ENCODE peak calls at places on chromosomes 6 and 20, in nine cellular contexts. One of them, this sample, is unnamed.

GRCh38 chr6:129929433-129929832 is 68.3 kb upstream of the TMEM244 start:
- DNase-seq in sciatic nerve: no peak
- DNase-seq in mucosa of descending colon: no peak
- DNase-seq in left cardiac atrium: no peak
- DNase-seq in activated gamma-delta T cell: no peak
- DNase-seq in activated T-cell treated with anti-CD3 and anti-CD28 coated beads for 1 hour: no peak
- DNase-seq in activated CD4-positive, alpha-beta T cell treated with anti-CD3 and anti-CD28 coated beads, Interleukin-2, amount 50 U/mL, for 1 hour: no peak
- DNase-seq in iPS DF 6.9: no peak
- DNase-seq in hippocampal formation: peak
- DNase-seq in this sample: no peak

GRCh38 chr6:136788069-136788902 is 4.0 kb downstream of the MAP3K5 start:
- DNase-seq in sciatic nerve: no peak
- DNase-seq in mucosa of descending colon: no peak
- DNase-seq in left cardiac atrium: no peak
- DNase-seq in activated gamma-delta T cell: no peak
- DNase-seq in activated T-cell treated with anti-CD3 and anti-CD28 coated beads for 1 hour: no peak
- DNase-seq in activated CD4-positive, alpha-beta T cell treated with anti-CD3 and anti-CD28 coated beads, Interleukin-2, amount 50 U/mL, for 1 hour: no peak
- DNase-seq in iPS DF 6.9: no peak
- DNase-seq in hippocampal formation: no peak
- DNase-seq in this sample: peak

GRCh38 chr20:23334111-23334510 is 16.5 kb upstream of the NXT1 start:
- DNase-seq in sciatic nerve: no peak
- DNase-seq in mucosa of descending colon: no peak
- DNase-seq in left cardiac atrium: no peak
- DNase-seq in activated gamma-delta T cell: no peak
- DNase-seq in activated T-cell treated with anti-CD3 and anti-CD28 coated beads for 1 hour: no peak
- DNase-seq in activated CD4-positive, alpha-beta T cell treated with anti-CD3 and anti-CD28 coated beads, Interleukin-2, amount 50 U/mL, for 1 hour: no peak
- DNase-seq in iPS DF 6.9: no peak
- DNase-seq in hippocampal formation: no peak
- DNase-seq in this sample: no peak

GRCh38 chr6:109052852-109053251 is 41.8 kb downstream of the SESN1 start:
- DNase-seq in sciatic nerve: no peak
- DNase-seq in mucosa of descending colon: no peak
- DNase-seq in left cardiac atrium: no peak
- DNase-seq in activated gamma-delta T cell: no peak
- DNase-seq in activated T-cell treated with anti-CD3 and anti-CD28 coated beads for 1 hour: no peak
- DNase-seq in activated CD4-positive, alpha-beta T cell treated with anti-CD3 and anti-CD28 coated beads, Interleukin-2, amount 50 U/mL, for 1 hour: no peak
- DNase-seq in iPS DF 6.9: no peak
- DNase-seq in hippocampal formation: no peak
- DNase-seq in this sample: no peak

GRCh38 chr20:52484438-52484837 is 292.9 kb upstream of the ZFP64 start:
- DNase-seq in sciatic nerve: no peak
- DNase-seq in mucosa of descending colon: no peak
- DNase-seq in left cardiac atrium: no peak
- DNase-seq in activated gamma-delta T cell: no peak
- DNase-seq in activated T-cell treated with anti-CD3 and anti-CD28 coated beads for 1 hour: no peak
- DNase-seq in activated CD4-positive, alpha-beta T cell treated with anti-CD3 and anti-CD28 coated beads, Interleukin-2, amount 50 U/mL, for 1 hour: no peak
- DNase-seq in iPS DF 6.9: no peak
- DNase-seq in hippocampal formation: no peak
- DNase-seq in this sample: no peak

GRCh38 chr20:48682529-48683385 is 145.0 kb downstream of the PREX1 start:
- DNase-seq in sciatic nerve: peak
- DNase-seq in mucosa of descending colon: peak
- DNase-seq in left cardiac atrium: peak
- DNase-seq in activated gamma-delta T cell: no peak
- DNase-seq in activated T-cell treated with anti-CD3 and anti-CD28 coated beads for 1 hour: no peak
- DNase-seq in activated CD4-positive, alpha-beta T cell treated with anti-CD3 and anti-CD28 coated beads, Interleukin-2, amount 50 U/mL, for 1 hour: no peak
- DNase-seq in iPS DF 6.9: no peak
- DNase-seq in hippocampal formation: peak
- DNase-seq in this sample: no peak

GRCh38 chr6:108526739-108527174 is 34.0 kb upstream of the FOXO3 start:
- DNase-seq in sciatic nerve: no peak
- DNase-seq in mucosa of descending colon: no peak
- DNase-seq in left cardiac atrium: no peak
- DNase-seq in activated gamma-delta T cell: no peak
- DNase-seq in activated T-cell treated with anti-CD3 and anti-CD28 coated beads for 1 hour: no peak
- DNase-seq in activated CD4-positive, alpha-beta T cell treated with anti-CD3 and anti-CD28 coated beads, Interleukin-2, amount 50 U/mL, for 1 hour: no peak
- DNase-seq in iPS DF 6.9: no peak
- DNase-seq in hippocampal formation: no peak
- DNase-seq in this sample: no peak

GRCh38 chr20:36821964-36822437 is 48.4 kb upstream of the DSN1 start:
- DNase-seq in sciatic nerve: no peak
- DNase-seq in mucosa of descending colon: no peak
- DNase-seq in left cardiac atrium: no peak
- DNase-seq in activated gamma-delta T cell: no peak
- DNase-seq in activated T-cell treated with anti-CD3 and anti-CD28 coated beads for 1 hour: no peak
- DNase-seq in activated CD4-positive, alpha-beta T cell treated with anti-CD3 and anti-CD28 coated beads, Interleukin-2, amount 50 U/mL, for 1 hour: no peak
- DNase-seq in iPS DF 6.9: no peak
- DNase-seq in hippocampal formation: peak
- DNase-seq in this sample: no peak

GRCh38 chr6:37285861-37286311 is 27.9 kb upstream of the TMEM217 start:
- DNase-seq in sciatic nerve: no peak
- DNase-seq in mucosa of descending colon: no peak
- DNase-seq in left cardiac atrium: no peak
- DNase-seq in activated gamma-delta T cell: no peak
- DNase-seq in activated T-cell treated with anti-CD3 and anti-CD28 coated beads for 1 hour: no peak
- DNase-seq in activated CD4-positive, alpha-beta T cell treated with anti-CD3 and anti-CD28 coated beads, Interleukin-2, amount 50 U/mL, for 1 hour: no peak
- DNase-seq in iPS DF 6.9: no peak
- DNase-seq in hippocampal formation: no peak
- DNase-seq in this sample: no peak

GRCh38 chr6:152705327-152705726 is 7.6 kb downstream of the MYCT1 start:
- DNase-seq in sciatic nerve: no peak
- DNase-seq in mucosa of descending colon: no peak
- DNase-seq in left cardiac atrium: no peak
- DNase-seq in activated gamma-delta T cell: no peak
- DNase-seq in activated T-cell treated with anti-CD3 and anti-CD28 coated beads for 1 hour: no peak
- DNase-seq in activated CD4-positive, alpha-beta T cell treated with anti-CD3 and anti-CD28 coated beads, Interleukin-2, amount 50 U/mL, for 1 hour: no peak
- DNase-seq in iPS DF 6.9: no peak
- DNase-seq in hippocampal formation: no peak
- DNase-seq in this sample: no peak

GRCh38 chr20:61901421-61902212 is 164.1 kb downstream of the TAF4 start:
- DNase-seq in sciatic nerve: no peak
- DNase-seq in mucosa of descending colon: no peak
- DNase-seq in left cardiac atrium: no peak
- DNase-seq in activated gamma-delta T cell: no peak
- DNase-seq in activated T-cell treated with anti-CD3 and anti-CD28 coated beads for 1 hour: no peak
- DNase-seq in activated CD4-positive, alpha-beta T cell treated with anti-CD3 and anti-CD28 coated beads, Interleukin-2, amount 50 U/mL, for 1 hour: no peak
- DNase-seq in iPS DF 6.9: no peak
- DNase-seq in hippocampal formation: no peak
- DNase-seq in this sample: no peak

GRCh38 chr6:133408543-133408942 is 167.4 kb downstream of the EYA4 start:
- DNase-seq in sciatic nerve: no peak
- DNase-seq in mucosa of descending colon: no peak
- DNase-seq in left cardiac atrium: no peak
- DNase-seq in activated gamma-delta T cell: no peak
- DNase-seq in activated T-cell treated with anti-CD3 and anti-CD28 coated beads for 1 hour: no peak
- DNase-seq in activated CD4-positive, alpha-beta T cell treated with anti-CD3 and anti-CD28 coated beads, Interleukin-2, amount 50 U/mL, for 1 hour: no peak
- DNase-seq in iPS DF 6.9: no peak
- DNase-seq in hippocampal formation: no peak
- DNase-seq in this sample: no peak

GRCh38 chr6:2876210-2877056 is 26.7 kb downstream of the SERPINB9 start:
- DNase-seq in sciatic nerve: no peak
- DNase-seq in mucosa of descending colon: peak
- DNase-seq in left cardiac atrium: peak
- DNase-seq in activated gamma-delta T cell: no peak
- DNase-seq in activated T-cell treated with anti-CD3 and anti-CD28 coated beads for 1 hour: no peak
- DNase-seq in activated CD4-positive, alpha-beta T cell treated with anti-CD3 and anti-CD28 coated beads, Interleukin-2, amount 50 U/mL, for 1 hour: no peak
- DNase-seq in iPS DF 6.9: no peak
- DNase-seq in hippocampal formation: peak
- DNase-seq in this sample: no peak

GRCh38 chr6:109369724-109370123 is 12.5 kb downstream of the CD164 start:
- DNase-seq in sciatic nerve: no peak
- DNase-seq in mucosa of descending colon: no peak
- DNase-seq in left cardiac atrium: no peak
- DNase-seq in activated gamma-delta T cell: no peak
- DNase-seq in activated T-cell treated with anti-CD3 and anti-CD28 coated beads for 1 hour: no peak
- DNase-seq in activated CD4-positive, alpha-beta T cell treated with anti-CD3 and anti-CD28 coated beads, Interleukin-2, amount 50 U/mL, for 1 hour: no peak
- DNase-seq in iPS DF 6.9: no peak
- DNase-seq in hippocampal formation: no peak
- DNase-seq in this sample: no peak

GRCh38 chr6:100446115-100446921 is 18.4 kb downstream of the SIM1 start:
- DNase-seq in sciatic nerve: no peak
- DNase-seq in mucosa of descending colon: peak
- DNase-seq in left cardiac atrium: no peak
- DNase-seq in activated gamma-delta T cell: no peak
- DNase-seq in activated T-cell treated with anti-CD3 and anti-CD28 coated beads for 1 hour: no peak
- DNase-seq in activated CD4-positive, alpha-beta T cell treated with anti-CD3 and anti-CD28 coated beads, Interleukin-2, amount 50 U/mL, for 1 hour: no peak
- DNase-seq in iPS DF 6.9: no peak
- DNase-seq in hippocampal formation: no peak
- DNase-seq in this sample: no peak

GRCh38 chr6:134416501-134417154 is 98.7 kb upstream of the SGK1 start:
- DNase-seq in sciatic nerve: no peak
- DNase-seq in mucosa of descending colon: no peak
- DNase-seq in left cardiac atrium: no peak
- DNase-seq in activated gamma-delta T cell: no peak
- DNase-seq in activated T-cell treated with anti-CD3 and anti-CD28 coated beads for 1 hour: no peak
- DNase-seq in activated CD4-positive, alpha-beta T cell treated with anti-CD3 and anti-CD28 coated beads, Interleukin-2, amount 50 U/mL, for 1 hour: no peak
- DNase-seq in iPS DF 6.9: no peak
- DNase-seq in hippocampal formation: no peak
- DNase-seq in this sample: no peak

GRCh38 chr20:17364681-17365080 is 137.8 kb downstream of the PCSK2 start:
- DNase-seq in sciatic nerve: no peak
- DNase-seq in mucosa of descending colon: no peak
- DNase-seq in left cardiac atrium: no peak
- DNase-seq in activated gamma-delta T cell: no peak
- DNase-seq in activated T-cell treated with anti-CD3 and anti-CD28 coated beads for 1 hour: no peak
- DNase-seq in activated CD4-positive, alpha-beta T cell treated with anti-CD3 and anti-CD28 coated beads, Interleukin-2, amount 50 U/mL, for 1 hour: no peak
- DNase-seq in iPS DF 6.9: no peak
- DNase-seq in hippocampal formation: no peak
- DNase-seq in this sample: no peak

GRCh38 chr20:14331671-14332070 is 5.7 kb downstream of the FLRT3 start:
- DNase-seq in sciatic nerve: no peak
- DNase-seq in mucosa of descending colon: no peak
- DNase-seq in left cardiac atrium: no peak
- DNase-seq in activated gamma-delta T cell: no peak
- DNase-seq in activated T-cell treated with anti-CD3 and anti-CD28 coated beads for 1 hour: no peak
- DNase-seq in activated CD4-positive, alpha-beta T cell treated with anti-CD3 and anti-CD28 coated beads, Interleukin-2, amount 50 U/mL, for 1 hour: no peak
- DNase-seq in iPS DF 6.9: no peak
- DNase-seq in hippocampal formation: no peak
- DNase-seq in this sample: no peak

GRCh38 chr6:109055771-109056235 is 38.8 kb downstream of the SESN1 start:
- DNase-seq in sciatic nerve: no peak
- DNase-seq in mucosa of descending colon: no peak
- DNase-seq in left cardiac atrium: no peak
- DNase-seq in activated gamma-delta T cell: no peak
- DNase-seq in activated T-cell treated with anti-CD3 and anti-CD28 coated beads for 1 hour: no peak
- DNase-seq in activated CD4-positive, alpha-beta T cell treated with anti-CD3 and anti-CD28 coated beads, Interleukin-2, amount 50 U/mL, for 1 hour: no peak
- DNase-seq in iPS DF 6.9: no peak
- DNase-seq in hippocampal formation: no peak
- DNase-seq in this sample: no peak

GRCh38 chr6:34521463-34522288 is 34.5 kb downstream of the SPDEF start:
- DNase-seq in sciatic nerve: no peak
- DNase-seq in mucosa of descending colon: no peak
- DNase-seq in left cardiac atrium: peak
- DNase-seq in activated gamma-delta T cell: no peak
- DNase-seq in activated T-cell treated with anti-CD3 and anti-CD28 coated beads for 1 hour: no peak
- DNase-seq in activated CD4-positive, alpha-beta T cell treated with anti-CD3 and anti-CD28 coated beads, Interleukin-2, amount 50 U/mL, for 1 hour: no peak
- DNase-seq in iPS DF 6.9: no peak
- DNase-seq in hippocampal formation: no peak
- DNase-seq in this sample: no peak

GRCh38 chr20:20487811-20488210 is 119.9 kb downstream of the INSM1 start:
- DNase-seq in sciatic nerve: no peak
- DNase-seq in mucosa of descending colon: no peak
- DNase-seq in left cardiac atrium: no peak
- DNase-seq in activated gamma-delta T cell: no peak
- DNase-seq in activated T-cell treated with anti-CD3 and anti-CD28 coated beads for 1 hour: no peak
- DNase-seq in activated CD4-positive, alpha-beta T cell treated with anti-CD3 and anti-CD28 coated beads, Interleukin-2, amount 50 U/mL, for 1 hour: no peak
- DNase-seq in iPS DF 6.9: no peak
- DNase-seq in hippocampal formation: no peak
- DNase-seq in this sample: no peak

GRCh38 chr6:5012531-5012930 is 8.7 kb upstream of the RPP40 start:
- DNase-seq in sciatic nerve: no peak
- DNase-seq in mucosa of descending colon: no peak
- DNase-seq in left cardiac atrium: no peak
- DNase-seq in activated gamma-delta T cell: no peak
- DNase-seq in activated T-cell treated with anti-CD3 and anti-CD28 coated beads for 1 hour: no peak
- DNase-seq in activated CD4-positive, alpha-beta T cell treated with anti-CD3 and anti-CD28 coated beads, Interleukin-2, amount 50 U/mL, for 1 hour: no peak
- DNase-seq in iPS DF 6.9: no peak
- DNase-seq in hippocampal formation: no peak
- DNase-seq in this sample: no peak

GRCh38 chr6:95280690-95281273 is 296.6 kb upstream of the MANEA start:
- DNase-seq in sciatic nerve: no peak
- DNase-seq in mucosa of descending colon: no peak
- DNase-seq in left cardiac atrium: no peak
- DNase-seq in activated gamma-delta T cell: no peak
- DNase-seq in activated T-cell treated with anti-CD3 and anti-CD28 coated beads for 1 hour: no peak
- DNase-seq in activated CD4-positive, alpha-beta T cell treated with anti-CD3 and anti-CD28 coated beads, Interleukin-2, amount 50 U/mL, for 1 hour: no peak
- DNase-seq in iPS DF 6.9: peak
- DNase-seq in hippocampal formation: no peak
- DNase-seq in this sample: no peak

GRCh38 chr6:29728173-29728879 is 5.1 kb downstream of the HLA-F start:
- DNase-seq in sciatic nerve: no peak
- DNase-seq in mucosa of descending colon: no peak
- DNase-seq in left cardiac atrium: no peak
- DNase-seq in activated gamma-delta T cell: no peak
- DNase-seq in activated T-cell treated with anti-CD3 and anti-CD28 coated beads for 1 hour: no peak
- DNase-seq in activated CD4-positive, alpha-beta T cell treated with anti-CD3 and anti-CD28 coated beads, Interleukin-2, amount 50 U/mL, for 1 hour: no peak
- DNase-seq in iPS DF 6.9: no peak
- DNase-seq in hippocampal formation: no peak
- DNase-seq in this sample: no peak

GRCh38 chr6:90412538-90413369 is 116.1 kb upstream of the BACH2 start:
- DNase-seq in sciatic nerve: no peak
- DNase-seq in mucosa of descending colon: no peak
- DNase-seq in left cardiac atrium: no peak
- DNase-seq in activated gamma-delta T cell: no peak
- DNase-seq in activated T-cell treated with anti-CD3 and anti-CD28 coated beads for 1 hour: no peak
- DNase-seq in activated CD4-positive, alpha-beta T cell treated with anti-CD3 and anti-CD28 coated beads, Interleukin-2, amount 50 U/mL, for 1 hour: no peak
- DNase-seq in iPS DF 6.9: no peak
- DNase-seq in hippocampal formation: no peak
- DNase-seq in this sample: no peak

GRCh38 chr20:63651942-63652191 is 1.4 kb downstream of the STMN3 start:
- DNase-seq in sciatic nerve: no peak
- DNase-seq in mucosa of descending colon: no peak
- DNase-seq in left cardiac atrium: no peak
- DNase-seq in activated gamma-delta T cell: no peak
- DNase-seq in activated T-cell treated with anti-CD3 and anti-CD28 coated beads for 1 hour: peak
- DNase-seq in activated CD4-positive, alpha-beta T cell treated with anti-CD3 and anti-CD28 coated beads, Interleukin-2, amount 50 U/mL, for 1 hour: peak
- DNase-seq in iPS DF 6.9: no peak
- DNase-seq in hippocampal formation: no peak
- DNase-seq in this sample: no peak

GRCh38 chr6:109255946-109256628 is 126.2 kb downstream of the CD164 start:
- DNase-seq in sciatic nerve: no peak
- DNase-seq in mucosa of descending colon: no peak
- DNase-seq in left cardiac atrium: no peak
- DNase-seq in activated gamma-delta T cell: no peak
- DNase-seq in activated T-cell treated with anti-CD3 and anti-CD28 coated beads for 1 hour: no peak
- DNase-seq in activated CD4-positive, alpha-beta T cell treated with anti-CD3 and anti-CD28 coated beads, Interleukin-2, amount 50 U/mL, for 1 hour: no peak
- DNase-seq in iPS DF 6.9: no peak
- DNase-seq in hippocampal formation: no peak
- DNase-seq in this sample: no peak

GRCh38 chr6:109322825-109323580 is 59.3 kb downstream of the CD164 start:
- DNase-seq in sciatic nerve: no peak
- DNase-seq in mucosa of descending colon: no peak
- DNase-seq in left cardiac atrium: peak
- DNase-seq in activated gamma-delta T cell: no peak
- DNase-seq in activated T-cell treated with anti-CD3 and anti-CD28 coated beads for 1 hour: no peak
- DNase-seq in activated CD4-positive, alpha-beta T cell treated with anti-CD3 and anti-CD28 coated beads, Interleukin-2, amount 50 U/mL, for 1 hour: no peak
- DNase-seq in iPS DF 6.9: no peak
- DNase-seq in hippocampal formation: no peak
- DNase-seq in this sample: no peak

GRCh38 chr6:42410861-42411260 is 40.9 kb downstream of the TRERF1 start:
- DNase-seq in sciatic nerve: no peak
- DNase-seq in mucosa of descending colon: no peak
- DNase-seq in left cardiac atrium: no peak
- DNase-seq in activated gamma-delta T cell: no peak
- DNase-seq in activated T-cell treated with anti-CD3 and anti-CD28 coated beads for 1 hour: no peak
- DNase-seq in activated CD4-positive, alpha-beta T cell treated with anti-CD3 and anti-CD28 coated beads, Interleukin-2, amount 50 U/mL, for 1 hour: no peak
- DNase-seq in iPS DF 6.9: no peak
- DNase-seq in hippocampal formation: no peak
- DNase-seq in this sample: no peak

GRCh38 chr6:166167801-166168615 is at the start of gene TBXT:
- DNase-seq in sciatic nerve: no peak
- DNase-seq in mucosa of descending colon: no peak
- DNase-seq in left cardiac atrium: no peak
- DNase-seq in activated gamma-delta T cell: no peak
- DNase-seq in activated T-cell treated with anti-CD3 and anti-CD28 coated beads for 1 hour: no peak
- DNase-seq in activated CD4-positive, alpha-beta T cell treated with anti-CD3 and anti-CD28 coated beads, Interleukin-2, amount 50 U/mL, for 1 hour: no peak
- DNase-seq in iPS DF 6.9: no peak
- DNase-seq in hippocampal formation: no peak
- DNase-seq in this sample: no peak

GRCh38 chr6:45222380-45222779 is 105.8 kb upstream of the RUNX2 start:
- DNase-seq in sciatic nerve: no peak
- DNase-seq in mucosa of descending colon: no peak
- DNase-seq in left cardiac atrium: no peak
- DNase-seq in activated gamma-delta T cell: no peak
- DNase-seq in activated T-cell treated with anti-CD3 and anti-CD28 coated beads for 1 hour: no peak
- DNase-seq in activated CD4-positive, alpha-beta T cell treated with anti-CD3 and anti-CD28 coated beads, Interleukin-2, amount 50 U/mL, for 1 hour: no peak
- DNase-seq in iPS DF 6.9: no peak
- DNase-seq in hippocampal formation: no peak
- DNase-seq in this sample: no peak

This sample was measured in effector CD4-positive, alpha-beta T cell.